ENCODE peak calls at places on chromosomes 11 and 22, in ten cellular contexts. U is thoracic aorta, Q is heart left ventricle, O is PC-9, S is tibial nerve, G is IMR-90, M is choroid plexus epithelial cell, W is HFF-Myc, C is endothelial cell of umbilical vein, K is AG04450. R is an unnamed sample.

GRCh38 chr11:69997352-69997751 is 80.8 kb upstream of the ANO1 start:
- DNase-seq in U (no peak), Q (no peak), O (no peak), S (no peak), G (no peak), M (no peak), W (no peak), C (no peak), K (no peak), R (no peak)

GRCh38 chr11:87926250-87926970 is 248.8 kb downstream of the RAB38 start:
- DNase-seq in U (no peak), Q (no peak), O (peak), S (no peak), G (peak), M (peak), W (peak), C (no peak), K (no peak), R (peak)

GRCh38 chr11:23497040-23497439 is 636.8 kb upstream of the CCDC179 start:
- DNase-seq in U (no peak), Q (no peak), O (no peak), S (no peak), G (no peak), M (no peak), W (no peak), C (no peak), K (no peak), R (no peak)

GRCh38 chr22:36213596-36213995 is 12.0 kb upstream of the APOL4 start:
- DNase-seq in U (no peak), Q (no peak), O (no peak), S (no peak), G (no peak), M (no peak), W (no peak), C (no peak), K (no peak), R (no peak)

GRCh38 chr11:92424281-92424680 is 199.7 kb downstream of the FAT3 start:
- DNase-seq in U (no peak), Q (no peak), O (no peak), S (no peak), G (peak), M (peak), W (no peak), C (no peak), K (no peak), R (peak)

GRCh38 chr11:65774525-65775306 is 6.1 kb downstream of the AP5B1 start:
- DNase-seq in U (no peak), Q (no peak), O (no peak), S (no peak), G (no peak), M (no peak), W (no peak), C (no peak), K (no peak), R (no peak)

GRCh38 chr22:26743149-26743548 is 85.8 kb downstream of the MIAT start:
- DNase-seq in U (no peak), Q (no peak), O (no peak), S (no peak), G (no peak), M (no peak), W (no peak), C (no peak), K (no peak), R (no peak)

GRCh38 chr22:31020334-31020733 is 51.3 kb downstream of the TUG1 start:
- DNase-seq in U (no peak), Q (no peak), O (no peak), S (no peak), G (no peak), M (no peak), W (no peak), C (no peak), K (no peak), R (no peak)

GRCh38 chr11:93229876-93230275 is 32.1 kb upstream of the SLC36A4 start:
- DNase-seq in U (no peak), Q (no peak), O (no peak), S (no peak), G (no peak), M (no peak), W (no peak), C (no peak), K (no peak), R (no peak)

GRCh38 chr22:37509026-37509886 is 10.0 kb downstream of the CARD10 start:
- DNase-seq in U (no peak), Q (no peak), O (peak), S (no peak), G (no peak), M (no peak), W (no peak), C (peak), K (no peak), R (no peak)

GRCh38 chr22:12601870-12602779 is 2925.9 kb upstream of the OR11H1 start:
- DNase-seq in U (no peak), Q (no peak), O (no peak), S (no peak), G (no peak), M (no peak), W (no peak), C (no peak), K (no peak), R (no peak)

GRCh38 chr11:34749666-34750659 is 129.1 kb downstream of the EHF start:
- DNase-seq in U (no peak), Q (no peak), O (peak), S (peak), G (peak), M (peak), W (peak), C (no peak), K (peak), R (peak)

GRCh38 chr11:13765886-13766285 is 97.4 kb downstream of the FAR1 start:
- DNase-seq in U (no peak), Q (no peak), O (no peak), S (no peak), G (no peak), M (no peak), W (no peak), C (no peak), K (no peak), R (no peak)

GRCh38 chr11:2541881-2542361 is 97.1 kb downstream of the KCNQ1 start:
- DNase-seq in U (no peak), Q (no peak), O (no peak), S (no peak), G (no peak), M (no peak), W (no peak), C (no peak), K (no peak), R (no peak)

GRCh38 chr11:47152953-47153950 is 23.4 kb downstream of the ARFGAP2 start:
- DNase-seq in U (no peak), Q (peak), O (peak), S (peak), G (peak), M (peak), W (peak), C (peak), K (peak), R (peak)

GRCh38 chr11:69918231-69918937 is 99.2 kb upstream of the FGF3 start:
- DNase-seq in U (peak), Q (no peak), O (no peak), S (no peak), G (no peak), M (no peak), W (no peak), C (no peak), K (no peak), R (no peak)

GRCh38 chr11:78228467-78228866 is 39.7 kb downstream of the USP35 start:
- DNase-seq in U (no peak), Q (peak), O (peak), S (peak), G (peak), M (peak), W (peak), C (peak), K (peak), R (peak)

GRCh38 chr11:73156114-73156513 is 14.0 kb upstream of the FCHSD2 start:
- DNase-seq in U (no peak), Q (no peak), O (no peak), S (no peak), G (no peak), M (no peak), W (no peak), C (no peak), K (no peak), R (no peak)

GRCh38 chr22:37419916-37420655 is 7.2 kb downstream of the ELFN2 start:
- DNase-seq in U (no peak), Q (no peak), O (peak), S (no peak), G (peak), M (no peak), W (no peak), C (no peak), K (no peak), R (no peak)

GRCh38 chr22:44615602-44616180 is 86.3 kb upstream of the PRR5 start:
- DNase-seq in U (no peak), Q (no peak), O (no peak), S (no peak), G (no peak), M (no peak), W (no peak), C (no peak), K (no peak), R (no peak)

GRCh38 chr11:128040603-128041002 is 546.8 kb downstream of the ETS1 start:
- DNase-seq in U (no peak), Q (no peak), O (no peak), S (no peak), G (no peak), M (peak), W (no peak), C (peak), K (no peak), R (no peak)

GRCh38 chr22:48718818-48719500 is 1108.7 kb downstream of the BRD1 start:
- DNase-seq in U (no peak), Q (no peak), O (no peak), S (no peak), G (no peak), M (no peak), W (no peak), C (no peak), K (no peak), R (no peak)

GRCh38 chr11:85821636-85822035 is 10.7 kb upstream of the SYTL2 start:
- DNase-seq in U (no peak), Q (no peak), O (no peak), S (no peak), G (peak), M (peak), W (no peak), C (no peak), K (no peak), R (peak)

GRCh38 chr11:122267602-122268001 is 151.6 kb upstream of the BLID start:
- DNase-seq in U (no peak), Q (no peak), O (no peak), S (no peak), G (peak), M (peak), W (no peak), C (no peak), K (peak), R (peak)

GRCh38 chr11:101096036-101096704 is 33.4 kb downstream of the PGR start:
- DNase-seq in U (no peak), Q (peak), O (peak), S (no peak), G (no peak), M (peak), W (no peak), C (no peak), K (no peak), R (peak)

GRCh38 chr11:45301537-45302246 is 15.6 kb upstream of the SYT13 start:
- DNase-seq in U (no peak), Q (no peak), O (no peak), S (no peak), G (no peak), M (no peak), W (no peak), C (no peak), K (no peak), R (no peak)

DNA sequence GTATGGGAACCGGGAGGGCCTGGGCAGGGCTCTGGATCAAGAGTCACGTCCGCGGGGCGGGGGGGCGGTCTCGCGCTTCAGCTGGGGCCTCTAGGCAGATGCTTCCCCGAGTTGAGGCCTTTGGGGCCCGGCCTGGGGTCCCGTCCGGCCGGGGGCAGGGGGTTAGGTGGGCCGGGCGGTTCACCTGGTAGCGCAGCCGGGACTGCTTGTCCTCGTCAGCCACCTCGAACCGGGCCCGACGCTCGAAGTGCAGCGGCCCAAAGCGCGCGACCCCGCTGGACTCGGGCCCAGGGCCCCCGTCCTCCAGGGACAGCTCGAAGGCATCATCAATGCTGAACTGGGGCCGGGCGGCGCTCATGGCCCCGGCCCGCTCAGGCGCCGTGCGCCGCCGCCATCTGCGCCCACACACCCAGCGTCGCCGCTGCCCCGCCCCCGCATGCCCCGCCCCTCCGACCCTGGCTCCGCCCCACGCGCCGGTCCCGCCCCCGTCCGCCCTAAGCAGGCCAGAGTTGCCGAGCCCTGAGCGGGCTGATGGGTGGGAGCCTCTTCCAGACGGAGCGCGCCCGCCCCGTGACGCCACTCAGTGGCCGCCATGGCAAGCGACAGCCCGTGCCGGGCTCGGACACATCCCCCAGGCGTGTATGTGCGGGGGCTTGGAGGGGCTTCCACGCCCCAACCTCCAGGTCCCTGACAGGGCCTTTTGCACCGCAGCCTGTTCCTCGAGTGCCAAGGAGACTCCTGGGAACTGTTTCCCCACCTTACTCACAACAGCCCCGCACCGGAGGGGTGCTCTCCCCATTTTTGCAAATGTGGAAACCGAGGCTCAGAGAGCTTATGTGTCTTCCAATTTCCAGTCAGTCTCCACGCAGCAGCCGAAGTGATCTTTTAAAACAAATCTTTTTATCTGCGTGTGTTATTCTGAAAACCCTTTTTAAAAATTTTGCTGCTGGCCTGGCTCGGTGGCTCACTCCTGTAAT is at the start of gene TMEM134:
- DNase-seq in U (peak), Q (peak), O (peak), S (peak), G (peak), M (peak), W (peak), C (peak), K (peak), R (peak)
- TF ChIP-seq CTCF in U (peak), Q (peak), O (peak), S (peak), G (peak), M (peak), W (peak), C (peak), K (peak), R (peak)

DNA sequence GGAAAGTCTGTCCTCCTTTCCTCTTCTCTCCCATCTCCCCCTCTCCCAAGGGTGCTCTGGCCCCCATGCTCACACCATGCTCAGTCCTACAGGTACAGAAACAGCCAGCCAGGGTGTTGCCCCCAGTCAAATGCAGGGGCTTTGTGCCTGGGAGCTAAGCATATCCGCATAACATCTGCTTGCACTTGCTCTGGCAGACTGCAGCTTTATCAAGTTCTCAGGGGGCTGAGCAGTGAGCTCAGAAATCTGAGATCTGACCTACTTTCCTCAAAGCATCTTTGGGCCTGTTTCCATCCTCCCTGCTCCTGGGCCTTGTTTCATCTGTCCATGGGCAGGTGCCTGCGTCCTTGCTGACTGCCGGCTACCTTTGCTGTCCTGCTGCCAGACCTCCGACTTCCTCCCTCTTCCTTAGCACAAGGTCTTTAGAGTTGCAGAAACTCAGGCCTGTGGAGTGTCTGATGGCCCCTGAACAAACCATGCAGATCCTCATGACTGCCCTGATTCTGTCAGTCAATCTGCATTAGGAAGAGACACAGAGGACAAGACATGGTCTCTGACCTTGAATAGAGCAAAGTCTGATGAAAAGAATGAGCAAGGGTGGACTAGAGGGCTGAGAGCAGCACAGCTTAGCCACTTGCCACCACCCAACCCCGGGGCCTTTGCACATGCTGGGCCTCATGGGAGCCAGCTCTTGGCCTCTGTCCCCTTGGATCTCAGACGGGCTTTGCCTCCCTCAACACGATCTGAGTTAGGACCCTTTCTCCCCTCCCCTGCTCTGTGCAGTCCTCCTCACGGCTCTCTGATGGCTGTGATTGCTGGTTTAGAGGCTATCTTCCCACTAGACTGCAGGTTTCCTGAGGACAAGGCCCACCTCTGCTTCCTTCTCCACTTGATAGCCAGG is 131.4 kb upstream of the B3GAT1 start:
- DNase-seq in U (no peak), Q (no peak), O (no peak), S (no peak), G (no peak), M (no peak), W (no peak), C (no peak), K (no peak), R (no peak)
- H3K4me3 ChIP-seq in U (no peak), Q (no peak), O (no peak), S (no peak), G (no peak), M (no peak), W (no peak), C (no peak), K (no peak), R (no peak)

GRCh38 chr22:50545522-50546325 is at the start of gene KLHDC7B:
- DNase-seq in U (no peak), Q (no peak), O (peak), S (no peak), G (peak), M (peak), W (no peak), C (no peak), K (no peak), R (no peak)
- TF ChIP-seq CTCF in U (no peak), Q (no peak), O (peak), S (no peak), G (peak), M (peak), W (no peak), C (no peak), K (peak), R (peak)

GRCh38 chr11:132343445-132343844 is 973.0 kb downstream of the NTM start:
- DNase-seq in U (no peak), Q (no peak), O (no peak), S (no peak), G (no peak), M (no peak), W (no peak), C (no peak), K (no peak), R (no peak)
- H3K4me3 ChIP-seq in U (no peak), Q (no peak), O (no peak), S (no peak), G (no peak), M (no peak), W (no peak), C (no peak), K (no peak), R (no peak)